ENCODE peak calls at places on chromosome 12, in four cellular contexts. S, L, V and F are unnamed samples.

GRCh38 chr12:87988534-87988933 is 40.7 kb downstream of the C12orf50 start:
- DNase-seq in S (no peak), L (no peak), V (no peak), F (no peak)

GRCh38 chr12:102216086-102216691 is 18.6 kb upstream of the PMCH start:
- DNase-seq in S (no peak), L (peak), V (no peak), F (peak)

GRCh38 chr12:45909041-45909713 is 81.2 kb downstream of the SCAF11 start:
- DNase-seq in S (no peak), L (no peak), V (no peak), F (no peak)

GRCh38 chr12:34392741-34393085 is 370.4 kb downstream of the ALG10 start:
- DNase-seq in S (no peak), L (no peak), V (no peak), F (no peak)

GRCh38 chr12:92570056-92570753 is 132.6 kb upstream of the PLEKHG7 start:
- DNase-seq in S (peak), L (peak), V (peak), F (peak)

GRCh38 chr12:11746024-11746771 is 96.7 kb downstream of the ETV6 start:
- DNase-seq in S (no peak), L (peak), V (no peak), F (peak)

GRCh38 chr12:47097276-47097896 is 17.6 kb upstream of the AMIGO2 start:
- DNase-seq in S (no peak), L (no peak), V (no peak), F (no peak)

GRCh38 chr12:128662106-128662505 is 161.7 kb downstream of the SLC15A4 start:
- DNase-seq in S (no peak), L (no peak), V (no peak), F (no peak)

GRCh38 chr12:73678335-73678734 is 859.3 kb upstream of the ATXN7L3B start:
- DNase-seq in S (no peak), L (no peak), V (no peak), F (no peak)

GRCh38 chr12:124867389-124867930 is 3.8 kb upstream of the SCARB1 start:
- DNase-seq in S (no peak), L (peak), V (peak), F (no peak)

GRCh38 chr12:118102070-118102469 is 1.7 kb downstream of the VSIG10 start:
- DNase-seq in S (no peak), L (no peak), V (peak), F (peak)

GRCh38 chr12:53345486-53346195 is 9.5 kb upstream of the SP7 start:
- DNase-seq in S (peak), L (no peak), V (no peak), F (no peak)

GRCh38 chr12:101968770-101969169 is 91.4 kb downstream of the DRAM1 start:
- DNase-seq in S (no peak), L (no peak), V (no peak), F (no peak)

GRCh38 chr12:60393093-60393492 is 797.3 kb downstream of the SLC16A7 start:
- DNase-seq in S (no peak), L (no peak), V (no peak), F (no peak)

GRCh38 chr12:19572920-19573558 is 133.7 kb downstream of the AEBP2 start:
- DNase-seq in S (peak), L (peak), V (peak), F (no peak)

GRCh38 chr12:4866288-4866687 is 43.4 kb upstream of the KCNA1 start:
- DNase-seq in S (no peak), L (no peak), V (no peak), F (no peak)

GRCh38 chr12:8038659-8039114 is 6.2 kb downstream of the FOXJ2 start:
- DNase-seq in S (peak), L (peak), V (no peak), F (peak)

GRCh38 chr12:54294152-54294913 is 6.5 kb downstream of the NFE2 start:
- DNase-seq in S (peak), L (peak), V (peak), F (peak)

GRCh38 chr12:14211829-14212455 is 153.5 kb upstream of the ATF7IP start:
- DNase-seq in S (no peak), L (no peak), V (no peak), F (no peak)

GRCh38 chr12:123142948-123143752 is 7.7 kb downstream of the PITPNM2 start:
- DNase-seq in S (no peak), L (peak), V (peak), F (no peak)

GRCh38 chr12:3105690-3106479 is 28.7 kb downstream of the TSPAN9 start:
- DNase-seq in S (no peak), L (no peak), V (no peak), F (no peak)

GRCh38 chr12:19035552-19035951 is 94.0 kb upstream of the PLEKHA5 start:
- DNase-seq in S (no peak), L (no peak), V (no peak), F (no peak)

GRCh38 chr12:132513070-132513398 is 23.1 kb downstream of the FBRSL1 start:
- DNase-seq in S (no peak), L (no peak), V (no peak), F (no peak)

DNA sequence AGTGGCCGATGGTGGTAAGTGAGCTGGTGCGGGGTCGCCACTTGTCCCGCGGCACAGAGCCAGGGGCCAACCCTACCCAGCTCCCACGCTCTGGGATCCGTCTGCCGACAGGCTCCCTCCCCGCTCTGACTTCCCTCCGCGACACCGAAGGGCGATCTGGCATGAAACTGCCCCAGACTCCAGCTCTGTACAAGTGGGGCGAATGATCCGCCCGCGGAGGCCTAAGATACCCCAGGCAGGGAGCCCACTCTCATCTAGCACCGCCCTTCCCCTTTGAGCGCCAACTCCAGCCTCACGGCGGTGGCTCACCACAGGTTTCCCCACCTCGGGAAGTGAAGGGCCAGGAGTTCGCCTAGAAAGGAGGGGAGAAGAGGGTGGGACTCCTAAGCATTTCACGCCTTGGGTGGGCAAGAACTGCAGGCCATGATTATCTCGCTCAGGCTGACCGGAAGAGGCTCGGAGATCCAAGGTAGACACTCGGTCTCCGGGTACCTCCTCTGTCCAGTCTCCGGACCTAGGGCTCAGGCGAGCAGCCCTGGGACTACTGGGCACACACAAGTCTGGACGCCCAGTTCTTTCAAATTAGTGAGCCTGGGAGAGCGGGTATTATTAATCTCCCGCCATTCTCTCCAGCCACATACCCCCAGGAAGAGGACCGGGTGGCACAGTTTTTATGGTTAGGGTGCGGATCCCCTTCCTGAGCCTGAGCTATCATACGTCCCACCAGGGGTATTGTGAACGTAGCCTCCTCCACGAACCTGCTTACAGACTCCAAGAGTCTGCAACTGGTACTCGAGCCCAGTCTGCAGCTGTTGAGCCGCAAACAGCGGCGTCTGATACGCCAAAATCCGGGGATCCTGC is 849 bp downstream of the WNT1 start:
- DNase-seq in S (no peak), L (no peak), V (no peak), F (no peak)
- TF ChIP-seq HMGXB4 in S (peak), L (no peak), V (no peak), F (no peak)

DNA sequence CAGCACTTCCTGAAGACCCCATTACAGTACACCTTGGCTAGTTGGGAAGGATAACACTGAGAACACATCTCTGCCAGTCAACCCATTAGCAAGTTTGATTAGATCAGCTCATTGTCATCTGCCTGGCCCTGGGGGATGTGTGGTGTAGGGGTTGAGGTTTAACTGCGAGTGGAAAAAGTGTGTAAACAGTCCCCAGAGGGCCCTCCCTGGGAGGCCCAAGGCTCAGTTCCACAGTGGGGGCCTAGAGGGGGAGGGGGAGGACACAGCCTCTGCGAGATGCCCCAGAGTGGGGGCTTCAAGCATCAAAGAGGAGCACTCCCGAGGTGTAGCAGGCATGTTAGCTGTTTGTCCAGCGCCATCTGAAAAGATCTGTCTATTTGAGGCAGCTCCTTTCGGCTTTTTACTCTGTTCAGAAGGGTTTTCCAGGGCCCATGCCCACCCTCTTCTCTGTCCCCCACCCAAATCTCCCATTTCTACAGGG is 344 bp downstream of the LPAR5 start:
- DNase-seq in S (no peak), L (peak), V (no peak), F (no peak)
- TF ChIP-seq HMGXB4 in S (no peak), L (no peak), V (no peak), F (no peak)

GRCh38 chr12:98530068-98530467 is 14.7 kb downstream of the TMPO start:
- DNase-seq in S (no peak), L (no peak), V (no peak), F (no peak)

GRCh38 chr12:98538031-98538430 is 22.6 kb downstream of the TMPO start:
- DNase-seq in S (no peak), L (no peak), V (no peak), F (no peak)

GRCh38 chr12:98532687-98533304 is 17.4 kb downstream of the TMPO start:
- DNase-seq in S (no peak), L (peak), V (peak), F (peak)

DNA sequence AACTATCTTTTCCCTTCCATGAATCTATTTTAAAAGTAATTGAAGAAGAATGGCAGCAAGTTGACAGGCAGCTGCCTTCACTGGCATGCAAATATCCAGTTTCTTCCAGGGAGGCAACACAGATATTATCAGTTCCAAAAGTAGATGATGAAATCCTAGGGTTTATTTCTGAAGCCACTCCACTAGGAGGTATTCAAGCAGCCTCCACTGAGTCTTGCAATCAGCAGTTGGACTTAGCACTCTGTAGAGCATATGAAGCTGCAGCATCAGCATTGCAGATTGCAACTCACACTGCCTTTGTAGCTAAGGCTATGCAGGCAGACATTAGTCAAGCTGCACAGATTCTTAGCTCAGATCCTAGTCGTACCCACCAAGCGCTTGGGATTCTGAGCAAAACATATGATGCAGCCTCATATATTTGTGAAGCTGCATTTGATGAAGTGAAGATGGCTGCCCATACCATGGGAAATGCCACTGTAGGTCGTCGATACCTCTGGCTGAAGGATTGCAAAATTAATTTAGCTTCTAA is 18.4 kb downstream of the TMPO start:
- DNase-seq in S (no peak), L (peak), V (peak), F (no peak)
- TF ChIP-seq HMGXB4 in S (no peak), L (no peak), V (no peak), F (no peak)

DNA sequence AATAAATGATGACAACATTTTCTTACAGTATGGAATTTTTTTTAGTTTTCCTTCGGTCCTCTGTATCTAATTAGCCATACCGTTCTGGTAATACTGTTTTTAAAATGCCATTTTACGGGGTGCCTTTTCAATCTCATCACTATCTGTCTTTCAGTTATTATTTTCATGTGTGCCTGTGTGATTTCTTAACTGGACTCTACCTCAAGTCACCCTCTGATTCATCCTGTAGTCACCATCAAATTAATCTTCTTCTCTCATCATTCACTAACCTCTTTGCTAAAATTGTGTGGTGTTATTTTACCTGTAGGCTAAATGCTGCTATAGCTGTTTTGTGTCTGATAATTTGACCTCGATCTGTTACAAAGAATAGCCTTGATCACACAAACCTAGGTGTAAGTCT is 16.0 kb upstream of the CCT2 start:
- DNase-seq in S (no peak), L (no peak), V (no peak), F (no peak)
- TF ChIP-seq HMGXB4 in S (no peak), L (no peak), V (no peak), F (no peak)

GRCh38 chr12:26172478-26172877 is 22.9 kb upstream of the SSPN start:
- DNase-seq in S (no peak), L (no peak), V (no peak), F (no peak)
- TF ChIP-seq HMGXB4 in S (no peak), L (no peak), V (no peak), F (no peak)

GRCh38 chr12:76568130-76568529 is 8.6 kb upstream of the OSBPL8 start:
- DNase-seq in S (no peak), L (no peak), V (no peak), F (no peak)
- TF ChIP-seq HMGXB4 in S (no peak), L (no peak), V (no peak), F (no peak)